ENCODE peak calls at places on chromosomes 1 and 21, in nine cellular contexts. W, J, M, C, K, D, U, E and X are unnamed samples.

GRCh38 chr1:26694597-26695416 is 1.0 kb upstream of the ARID1A start:
- DNase-seq in W (no peak), U (peak), J (no peak), E (no peak), D (peak), M (no peak), K (no peak), C (no peak), X (no peak)

GRCh38 chr1:232627645-232628334 is 2.1 kb downstream of the SIPA1L2 start:
- DNase-seq in M (no peak), E (peak), C (peak), D (no peak), J (no peak), W (no peak), U (peak), K (peak), X (no peak)

GRCh38 chr21:35254006-35254751 is 205.1 kb upstream of the RUNX1 start:
- DNase-seq in K (peak), M (peak), U (no peak), J (peak), E (peak), D (no peak), W (no peak), C (peak), X (no peak)

GRCh38 chr1:52551476-52552235 is 1.2 kb downstream of the TUT4 start:
- DNase-seq in E (peak), C (peak), K (peak), D (peak), U (peak), J (no peak), M (no peak), W (no peak), X (peak)

GRCh38 chr1:34002810-34003209 is 138.9 kb downstream of the HMGB4 start:
- DNase-seq in D (no peak), W (no peak), K (no peak), E (no peak), U (peak), M (no peak), J (no peak), C (no peak), X (no peak)

GRCh38 chr21:38955495-38955894 is 149.8 kb downstream of the ETS2 start:
- DNase-seq in U (no peak), C (peak), K (peak), D (no peak), W (no peak), E (peak), J (no peak), M (no peak), X (no peak)

GRCh38 chr1:42832636-42833265 is 13.7 kb upstream of the ZNF691 start:
- DNase-seq in D (no peak), K (no peak), E (no peak), C (no peak), J (no peak), M (no peak), W (no peak), U (no peak), X (no peak)

GRCh38 chr1:41733725-41734124 is 185.0 kb downstream of the HIVEP3 start:
- DNase-seq in W (no peak), D (no peak), U (no peak), K (no peak), M (no peak), J (no peak), C (no peak), E (no peak), X (no peak)

GRCh38 chr1:114510235-114511047 is 562 bp downstream of the TRIM33 start:
- DNase-seq in E (peak), K (peak), M (no peak), W (no peak), U (peak), D (peak), J (no peak), C (peak), X (peak)

GRCh38 chr1:59427155-59427554 is 130.3 kb downstream of the FGGY start:
- DNase-seq in D (peak), J (no peak), W (no peak), M (no peak), U (no peak), E (peak), K (peak), C (peak), X (no peak)

GRCh38 chr1:57423135-57424131 is at the start of gene DAB1:
- DNase-seq in M (no peak), K (peak), C (no peak), E (peak), U (peak), W (no peak), J (no peak), D (no peak), X (peak)

GRCh38 chr1:68331117-68331865 is 99.0 kb upstream of the WLS start:
- DNase-seq in J (peak), W (no peak), U (no peak), D (no peak), K (peak), E (peak), M (peak), C (peak), X (peak)

GRCh38 chr1:94694234-94694915 is 125.8 kb upstream of the SLC44A3 start:
- DNase-seq in K (no peak), D (peak), C (peak), U (no peak), J (no peak), W (no peak), M (no peak), E (no peak), X (no peak)

GRCh38 chr21:31394309-31394708 is 50.2 kb upstream of the TIAM1 start:
- DNase-seq in E (no peak), W (no peak), J (no peak), K (no peak), U (no peak), M (no peak), C (no peak), D (peak), X (no peak)

GRCh38 chr1:81689531-81689941 is 111.2 kb upstream of the ADGRL2 start:
- DNase-seq in J (no peak), D (no peak), M (no peak), W (no peak), K (peak), E (peak), U (no peak), C (peak), X (no peak)

DNA sequence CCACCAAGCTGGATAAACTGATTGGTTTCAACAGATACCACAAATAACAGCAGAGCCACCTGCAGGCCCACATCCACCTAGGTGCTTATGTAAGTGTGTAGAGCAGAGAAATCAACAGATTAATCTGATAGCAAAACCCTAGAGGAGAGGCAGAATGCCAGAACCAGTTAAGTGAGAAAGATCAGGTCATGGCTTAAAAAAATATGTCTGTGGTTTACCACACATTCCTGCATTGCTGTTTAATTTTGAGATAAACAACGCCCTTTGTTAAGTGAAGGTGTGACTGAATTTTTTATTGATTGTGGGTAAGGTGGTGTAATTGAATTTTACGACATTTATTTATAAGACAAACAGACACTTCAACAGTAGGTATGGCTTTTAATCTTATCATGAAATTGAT is 21.2 kb downstream of the CRNN start:
- DNase-seq in U (peak), E (no peak), C (peak), K (peak), W (no peak), J (no peak), M (no peak), D (peak), X (no peak)
- H3K4me3 ChIP-seq in U (no peak), E (no peak), C (no peak), K (no peak), W (no peak), J (no peak), M (no peak), D (no peak), X (no peak)

GRCh38 chr1:66353207-66353606 is 180.7 kb upstream of the SGIP1 start:
- DNase-seq in K (no peak), D (no peak), E (no peak), C (no peak), M (no peak), J (no peak), W (no peak), U (no peak), X (no peak)

GRCh38 chr1:66355756-66356155 is 178.2 kb upstream of the SGIP1 start:
- DNase-seq in J (no peak), M (no peak), W (no peak), U (no peak), K (no peak), D (no peak), C (no peak), E (no peak), X (no peak)

GRCh38 chr1:66352783-66353182 is 181.2 kb upstream of the SGIP1 start:
- DNase-seq in C (no peak), D (no peak), K (no peak), U (no peak), W (no peak), E (peak), M (no peak), J (no peak), X (no peak)

GRCh38 chr1:66356605-66357004 is 177.3 kb upstream of the SGIP1 start:
- DNase-seq in C (no peak), M (no peak), J (no peak), U (no peak), K (no peak), W (no peak), D (no peak), E (no peak), X (no peak)

DNA sequence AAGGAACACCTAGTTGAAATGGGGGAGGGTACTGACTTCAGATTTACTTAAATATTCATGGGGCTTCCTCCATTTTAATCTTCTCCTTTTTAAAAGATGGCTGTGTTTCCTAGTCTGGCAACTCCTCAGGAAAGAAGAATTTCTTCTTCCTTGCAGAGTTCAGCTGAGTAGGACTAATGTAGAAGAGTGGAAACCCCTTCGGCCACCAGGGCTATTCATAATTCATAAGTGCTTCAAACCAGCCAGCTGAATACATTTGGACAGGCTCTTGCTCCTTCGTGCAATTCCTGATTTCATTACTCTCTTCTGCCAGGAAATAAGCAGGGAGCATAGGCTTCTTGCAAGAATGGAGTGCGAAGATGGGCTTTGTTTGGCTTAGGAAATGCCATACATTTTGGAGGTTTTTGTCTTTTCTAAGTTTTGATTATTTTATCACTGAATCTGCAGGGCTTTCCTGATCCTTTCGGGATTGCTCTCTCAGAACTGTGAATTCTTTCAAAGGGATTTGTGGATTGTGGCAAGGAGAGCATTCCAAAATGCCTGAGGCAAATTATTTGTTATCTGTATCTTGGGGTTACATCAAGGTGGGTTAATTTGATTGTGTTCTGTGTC is 179.5 kb upstream of the SGIP1 start:
- DNase-seq in E (peak), D (no peak), W (no peak), C (no peak), K (no peak), J (no peak), M (no peak), U (no peak), X (no peak)
- H3K4me3 ChIP-seq in E (peak), D (no peak), W (peak), C (no peak), K (no peak), J (no peak), M (peak), U (no peak), X (no peak)

GRCh38 chr1:7111855-7112254 is 326.6 kb downstream of the CAMTA1 start:
- DNase-seq in W (no peak), E (no peak), D (no peak), U (no peak), C (no peak), J (no peak), K (no peak), M (no peak), X (no peak)

GRCh38 chr1:7110306-7110705 is 325.1 kb downstream of the CAMTA1 start:
- DNase-seq in K (peak), J (no peak), M (no peak), C (peak), D (no peak), E (no peak), W (no peak), U (no peak), X (no peak)

GRCh38 chr1:7113822-7114221 is 328.6 kb downstream of the CAMTA1 start:
- DNase-seq in U (no peak), W (no peak), J (no peak), C (no peak), K (no peak), D (no peak), E (no peak), M (no peak), X (no peak)

GRCh38 chr1:7116001-7116400 is 330.7 kb downstream of the CAMTA1 start:
- DNase-seq in M (no peak), C (peak), J (no peak), K (no peak), W (no peak), U (no peak), E (no peak), D (no peak), X (no peak)

DNA sequence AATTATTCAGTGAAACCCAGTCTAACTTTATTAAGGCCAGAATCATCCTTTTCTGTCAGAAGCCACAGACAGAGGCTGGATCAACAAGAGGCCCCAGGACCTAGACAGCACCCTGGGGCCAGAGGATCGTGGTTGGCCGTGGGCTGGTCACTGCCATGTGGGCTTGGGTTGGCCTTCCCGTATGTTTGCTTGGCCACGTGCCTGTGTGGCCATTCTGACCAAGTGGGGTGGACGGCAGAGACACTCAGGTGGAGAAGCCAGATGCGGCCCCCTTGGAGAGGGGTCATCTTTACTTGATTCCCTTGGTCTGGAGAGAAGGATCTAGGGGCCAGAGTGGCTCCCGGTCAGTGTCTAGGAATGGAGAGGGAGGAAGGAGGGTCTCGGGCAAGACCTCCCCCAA is 327.9 kb downstream of the CAMTA1 start:
- DNase-seq in E (no peak), W (no peak), C (no peak), K (no peak), M (no peak), D (no peak), U (no peak), J (no peak), X (no peak)
- H3K4me3 ChIP-seq in E (no peak), W (no peak), C (no peak), K (no peak), M (no peak), D (no peak), U (no peak), J (no peak), X (no peak)

GRCh38 chr1:201208236-201208635 is 17.6 kb downstream of the IGFN1 start:
- DNase-seq in U (no peak), C (no peak), K (no peak), W (no peak), M (no peak), J (no peak), E (no peak), D (no peak), X (no peak)

GRCh38 chr1:201206152-201206551 is 15.5 kb downstream of the IGFN1 start:
- DNase-seq in C (no peak), E (no peak), W (no peak), M (no peak), J (no peak), K (no peak), D (no peak), U (no peak), X (no peak)

GRCh38 chr1:201212056-201212455 is 21.4 kb downstream of the IGFN1 start:
- DNase-seq in C (no peak), U (no peak), J (no peak), E (no peak), D (no peak), K (no peak), W (no peak), M (no peak), X (no peak)

GRCh38 chr1:201205036-201205435 is 14.4 kb downstream of the IGFN1 start:
- DNase-seq in M (no peak), J (no peak), W (no peak), K (no peak), U (no peak), D (no peak), E (no peak), C (no peak), X (no peak)

GRCh38 chr1:201207046-201207445 is 16.4 kb downstream of the IGFN1 start:
- DNase-seq in M (no peak), C (no peak), K (no peak), J (no peak), E (no peak), W (no peak), D (no peak), U (no peak), X (no peak)
- H3K4me3 ChIP-seq in M (no peak), C (no peak), K (no peak), J (no peak), E (no peak), W (no peak), D (no peak), U (no peak), X (no peak)